ENCODE peak calls at places on chromosomes 5 and 9, in five cellular contexts. S is naive thymus-derived CD4-positive, alpha-beta T cell; Z is CD8-positive, alpha-beta T cell; R is esophagus squamous epithelium; G is Karpas-422. L is an unnamed sample. For H3K9me3 and H3K4me1, the result is how much of the 10 kb centered on the place peaks cover.

GRCh38 chr5:132053483-132053882 is 7.0 kb upstream of the IL3 start:
- DNase-seq in R (no peak), S (no peak), Z (no peak), G (no peak), L (no peak)

GRCh38 chr5:60207031-60207430 is 313.5 kb upstream of the PDE4D start:
- DNase-seq in S (no peak), Z (no peak), G (peak), R (no peak), L (no peak)

GRCh38 chr5:169557838-169558237 is 25.7 kb upstream of the SPDL1 start:
- DNase-seq in R (no peak), S (no peak), G (no peak), Z (no peak), L (no peak)

GRCh38 chr5:127878174-127878750 is 175.1 kb downstream of the CCDC192 start:
- DNase-seq in R (no peak), G (peak), Z (no peak), S (no peak), L (no peak)

GRCh38 chr5:57764479-57765089 is 282.0 kb upstream of the ACTBL2 start:
- DNase-seq in Z (no peak), R (no peak), S (no peak), G (no peak), L (no peak)

GRCh38 chr5:149727336-149728035 is 2.6 kb upstream of the PPARGC1B start:
- DNase-seq in Z (no peak), R (no peak), G (no peak), S (no peak), L (no peak)

GRCh38 chr9:129481824-129482511 is 138.9 kb downstream of the C9orf50 start:
- DNase-seq in G (no peak), Z (no peak), S (no peak), R (no peak), L (no peak)

GRCh38 chr5:33611882-33612281 is 171.1 kb downstream of the TARS1 start:
- DNase-seq in R (no peak), Z (no peak), G (no peak), S (no peak), L (no peak)

GRCh38 chr9:134169724-134170401 is 5.5 kb upstream of the RNU6ATAC start:
- DNase-seq in S (no peak), G (no peak), Z (no peak), R (no peak), L (no peak)

GRCh38 chr5:55708732-55709131 is 3.4 kb downstream of the SLC38A9 start:
- DNase-seq in G (no peak), Z (no peak), R (no peak), S (no peak), L (no peak)

GRCh38 chr5:142871056-142871879 is 101.1 kb downstream of the ARHGAP26 start:
- DNase-seq in Z (no peak), S (no peak), R (no peak), G (no peak), L (no peak)

GRCh38 chr5:73273379-73274050 is 100.5 kb downstream of the TMEM174 start:
- DNase-seq in R (no peak), G (no peak), S (no peak), Z (no peak), L (no peak)

GRCh38 chr5:72552041-72552557 is 44.9 kb upstream of the ZNF366 start:
- DNase-seq in R (no peak), Z (no peak), G (no peak), S (no peak), L (no peak)

GRCh38 chr9:100669968-100670367 is 92.1 kb downstream of the CAVIN4 start:
- DNase-seq in S (no peak), R (no peak), Z (no peak), G (no peak), L (no peak)

DNA sequence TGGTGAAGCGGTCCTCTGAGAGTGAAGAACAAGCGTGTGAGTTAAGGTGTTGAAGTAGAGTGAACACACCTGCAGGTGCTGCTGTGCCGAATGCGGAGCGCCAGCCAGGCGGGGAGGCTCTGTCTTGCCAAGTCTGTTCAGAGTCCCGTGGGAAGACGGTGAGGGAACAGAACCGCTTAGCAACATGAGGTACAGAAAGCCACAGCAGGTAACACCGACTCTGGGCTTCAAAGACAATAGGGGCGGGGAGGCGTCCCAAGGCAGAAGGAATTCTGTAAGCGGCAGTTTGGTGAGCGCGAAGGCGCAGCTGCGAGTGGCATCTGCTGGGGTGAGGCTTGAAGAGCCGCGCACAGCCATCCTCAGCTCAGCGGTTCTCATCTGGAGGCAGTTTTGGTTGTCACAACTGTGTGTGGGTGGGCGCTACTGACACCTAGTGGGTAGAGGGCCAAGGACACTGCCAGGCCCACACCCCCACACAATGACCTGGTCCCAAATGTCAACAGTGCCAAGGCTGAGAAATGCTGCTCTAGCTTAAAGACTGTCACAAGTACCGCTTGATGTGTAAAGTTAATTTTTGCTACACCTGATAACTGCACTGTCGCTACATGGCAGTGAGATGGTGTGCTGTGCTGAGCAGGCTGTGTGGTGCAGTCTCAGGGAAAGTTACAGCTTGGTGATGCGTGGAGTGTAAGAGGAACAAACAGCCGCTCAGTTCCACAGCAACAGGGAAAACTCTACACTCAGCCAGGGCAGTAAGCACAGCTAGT is 67.4 kb upstream of the TBC1D9B start:
- DNase-seq in R (no peak), Z (peak), S (peak), G (peak), L (peak)
- H3K4me3 ChIP-seq in R (no peak), Z (no peak), S (no peak), G (no peak), L (no peak)

GRCh38 chr5:150931368-150931965 is 26.7 kb upstream of the ZNF300 start:
- DNase-seq in Z (no peak), R (no peak), S (no peak), G (no peak), L (no peak)
- H3K9me3 ChIP-seq in Z (under half), R (half or more), S (under half), G (half or more), L (under half)

DNA sequence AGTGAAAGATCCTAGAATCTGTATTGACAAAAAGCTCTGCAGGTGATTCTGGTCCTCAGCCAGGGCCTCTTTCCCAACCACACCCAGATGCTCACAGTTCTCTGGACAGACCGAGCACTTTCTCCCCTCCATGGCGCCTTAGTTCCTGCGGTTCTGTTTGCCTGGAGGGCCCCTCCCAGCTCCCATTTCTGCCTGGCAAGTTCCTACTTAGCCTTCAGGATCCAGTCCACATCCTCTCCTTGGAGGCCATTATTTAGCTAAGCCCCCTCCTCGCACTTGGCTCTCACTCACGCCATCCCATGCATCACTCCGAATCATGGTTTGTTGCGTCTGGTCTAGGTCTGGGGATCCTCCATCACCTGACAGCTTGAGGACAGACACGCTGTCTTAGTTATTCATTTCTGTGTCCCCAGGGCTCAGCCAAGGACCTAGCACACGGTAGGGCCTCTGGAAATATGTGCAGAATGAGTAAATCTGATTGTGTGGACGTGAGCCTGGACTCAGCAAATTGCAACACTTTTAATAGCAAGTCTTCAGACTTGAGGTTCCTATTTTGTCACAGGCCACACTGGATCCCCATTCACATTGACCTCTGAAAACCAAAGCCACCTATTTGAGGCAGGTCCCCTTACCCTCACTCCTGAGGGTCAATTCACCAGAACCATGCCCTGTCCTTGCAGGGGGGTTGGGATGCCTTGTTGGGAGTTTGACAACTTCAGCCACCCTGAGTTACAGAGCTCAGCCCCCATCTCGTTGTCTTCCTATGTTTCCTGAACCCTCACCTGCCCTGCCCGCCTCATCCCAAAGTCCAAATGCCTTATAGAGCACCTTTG is 50.7 kb downstream of the COL15A1 start:
- DNase-seq in S (no peak), G (no peak), R (no peak), Z (no peak), L (no peak)
- H3K4me1 ChIP-seq in S (under half), G (under half), R (under half), Z (under half), L (under half)

GRCh38 chr9:27108981-27109541 is at the start of gene TEK:
- DNase-seq in G (no peak), R (no peak), S (no peak), Z (no peak), L (no peak)
- H3K4me3 ChIP-seq in G (no peak), R (no peak), S (no peak), Z (no peak), L (no peak)

GRCh38 chr5:154878642-154879335 is 20.4 kb downstream of the CNOT8 start:
- DNase-seq in S (no peak), Z (no peak), G (peak), R (no peak), L (no peak)

GRCh38 chr5:154884424-154884823 is 26.0 kb downstream of the CNOT8 start:
- DNase-seq in G (no peak), R (no peak), Z (no peak), S (no peak), L (no peak)

GRCh38 chr5:154885438-154885837 is 27.0 kb downstream of the CNOT8 start:
- DNase-seq in G (no peak), R (no peak), S (no peak), Z (no peak), L (no peak)

GRCh38 chr5:154881986-154882385 is 23.6 kb downstream of the CNOT8 start:
- DNase-seq in G (no peak), R (no peak), Z (no peak), S (no peak), L (no peak)
- H3K9me3 ChIP-seq in G (under half), R (half or more), Z (under half), S (under half), L (under half)

GRCh38 chr5:45038366-45038987 is 229.7 kb downstream of the MRPS30 start:
- DNase-seq in Z (no peak), R (no peak), G (peak), S (no peak), L (no peak)
- H3K4me1 ChIP-seq in Z (under half), R (under half), G (under half), S (under half), L (under half)

L was measured in CD4-positive, alpha-beta memory T cell.